ENCODE peak calls at places on chromosomes 5 and 9, in five cellular contexts. E, X, G, C and Z are unnamed samples.

GRCh38 chr9:73200694-73201432 is 49.2 kb downstream of the ANXA1 start:
- DNase-seq in E (peak; percentile 41), X (peak; percentile 63), G (no peak), C (peak; percentile 44), Z (no peak)

GRCh38 chr9:20227166-20227874 is 395.0 kb downstream of the MLLT3 start:
- DNase-seq in E (no peak), X (peak; percentile 53), G (no peak), C (no peak), Z (no peak)

GRCh38 chr5:140574165-140574564 is 9.5 kb downstream of the SLC35A4 start:
- DNase-seq in E (no peak), X (peak; percentile 51), G (no peak), C (peak; percentile 53), Z (no peak)

GRCh38 chr5:119411935-119412623 is 40.2 kb upstream of the HSD17B4 start:
- DNase-seq in E (peak; percentile 79), X (peak; percentile 90), G (no peak), C (peak; percentile 78), Z (no peak)

GRCh38 chr5:153476767-153477166 is 13.7 kb upstream of the GRIA1 start:
- DNase-seq in E (no peak), X (peak; percentile 88), G (peak; percentile 62), C (peak; percentile 5), Z (peak; percentile 54)

GRCh38 chr9:136225748-136226679 is 19.6 kb downstream of the QSOX2 start:
- DNase-seq in E (peak; percentile 90), X (peak; percentile 64), G (no peak), C (peak; percentile 74), Z (no peak)

GRCh38 chr5:97026721-97027120 is 90.8 kb downstream of the LNPEP start:
- DNase-seq in E (no peak), X (no peak), G (no peak), C (no peak), Z (peak; percentile 28)

GRCh38 chr5:9466677-9467076 is 79.2 kb downstream of the SEMA5A start:
- DNase-seq in E (no peak), X (no peak), G (no peak), C (no peak), Z (no peak)

GRCh38 chr5:102211165-102211564 is 84.9 kb downstream of the SLCO4C1 start:
- DNase-seq in E (no peak), X (no peak), G (no peak), C (no peak), Z (no peak)

GRCh38 chr9:109453210-109453842 is 44.8 kb downstream of the PTPN3 start:
- DNase-seq in E (no peak), X (peak; percentile 88), G (no peak), C (peak; percentile 71), Z (peak; percentile 12)

GRCh38 chr5:172638209-172638768 is 2.8 kb upstream of the NEURL1B start:
- DNase-seq in E (peak; percentile 7), X (no peak), G (no peak), C (no peak), Z (no peak)

GRCh38 chr5:40353442-40353841 is 326.3 kb upstream of the PTGER4 start:
- DNase-seq in E (no peak), X (no peak), G (no peak), C (no peak), Z (no peak)

GRCh38 chr5:87020099-87020934 is 247.4 kb upstream of the RASA1 start:
- DNase-seq in E (peak; percentile 73), X (peak; percentile 43), G (no peak), C (no peak), Z (no peak)

GRCh38 chr5:98839469-98840383 is 66.3 kb downstream of the RGMB start:
- DNase-seq in E (peak; percentile 9), X (peak; percentile 53), G (no peak), C (peak; percentile 26), Z (no peak)

GRCh38 chr5:161686149-161686548 is 628 bp downstream of the GABRA6 start:
- DNase-seq in E (no peak), X (no peak), G (no peak), C (no peak), Z (no peak)

GRCh38 chr5:151740958-151741373 is 17.5 kb downstream of the ATOX1 start:
- DNase-seq in E (no peak), X (peak; percentile 79), G (peak; percentile 43), C (no peak), Z (no peak)

GRCh38 chr9:34370970-34371880 is 5.5 kb downstream of the MYORG start:
- DNase-seq in E (no peak), X (peak; percentile 12), G (no peak), C (no peak), Z (no peak)

GRCh38 chr5:77425998-77426659 is 66.0 kb downstream of the WDR41 start:
- DNase-seq in E (no peak), X (no peak), G (no peak), C (peak; percentile 37), Z (no peak)

GRCh38 chr9:127225747-127226646 is 38.6 kb upstream of the GARNL3 start:
- DNase-seq in E (no peak), X (peak; percentile 23), G (no peak), C (no peak), Z (no peak)

GRCh38 chr9:93587651-93588347 is 11.4 kb downstream of the PHF2 start:
- DNase-seq in E (no peak), X (no peak), G (no peak), C (no peak), Z (no peak)

GRCh38 chr9:4762889-4763521 is 22.0 kb upstream of the AK3 start:
- DNase-seq in E (no peak), X (peak; percentile 60), G (no peak), C (no peak), Z (no peak)

GRCh38 chr9:87570000-87570834 is 72.5 kb downstream of the DAPK1 start:
- DNase-seq in E (no peak), X (no peak), G (no peak), C (peak; percentile 64), Z (no peak)

GRCh38 chr9:137454145-137454505 is 5.0 kb downstream of the NSMF start:
- DNase-seq in E (peak; percentile 73), X (peak; percentile 37), G (no peak), C (no peak), Z (no peak)

DNA sequence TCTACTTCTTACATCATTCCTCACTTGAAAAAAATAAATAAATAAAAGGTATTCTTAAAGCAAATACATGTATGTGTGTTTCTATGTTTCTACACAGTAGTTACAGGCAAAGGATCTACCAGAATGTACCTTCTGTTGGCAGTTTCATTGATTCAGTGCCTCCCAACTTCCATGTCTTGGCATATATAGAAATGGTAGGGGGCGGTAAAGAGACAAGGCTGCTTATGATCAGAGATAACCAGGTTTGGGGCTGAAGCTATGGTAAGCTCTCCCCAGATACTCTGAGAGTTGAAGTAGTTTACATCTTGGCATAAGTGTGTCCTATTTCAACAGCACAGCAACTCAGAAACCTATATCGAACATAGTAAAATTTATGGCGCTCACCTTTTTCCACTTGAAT is 1075.4 kb upstream of the C9orf72 start:
- DNase-seq in E (no peak), X (no peak), G (no peak), C (peak; percentile 25), Z (no peak)
- TF ChIP-seq CTCF in E (peak; percentile 52), X (no peak), G (peak; percentile 15), C (no peak), Z (no peak)

GRCh38 chr5:95858661-95859326 is 36.3 kb upstream of the GLRX start:
- DNase-seq in E (peak; percentile 83), X (peak; percentile 99), G (peak; percentile 91), C (peak; percentile 94), Z (peak; percentile 97)

GRCh38 chr5:95857185-95857945 is 34.8 kb upstream of the GLRX start:
- DNase-seq in E (no peak), X (peak; percentile 98), G (no peak), C (no peak), Z (no peak)

GRCh38 chr5:95858023-95858461 is 35.5 kb upstream of the GLRX start:
- DNase-seq in E (no peak), X (peak; percentile 75), G (no peak), C (no peak), Z (peak; percentile 79)

GRCh38 chr5:95861221-95861857 is 38.8 kb upstream of the GLRX start:
- DNase-seq in E (peak; percentile 20), X (peak; percentile 100), G (peak; percentile 79), C (peak; percentile 90), Z (peak; percentile 99)

DNA sequence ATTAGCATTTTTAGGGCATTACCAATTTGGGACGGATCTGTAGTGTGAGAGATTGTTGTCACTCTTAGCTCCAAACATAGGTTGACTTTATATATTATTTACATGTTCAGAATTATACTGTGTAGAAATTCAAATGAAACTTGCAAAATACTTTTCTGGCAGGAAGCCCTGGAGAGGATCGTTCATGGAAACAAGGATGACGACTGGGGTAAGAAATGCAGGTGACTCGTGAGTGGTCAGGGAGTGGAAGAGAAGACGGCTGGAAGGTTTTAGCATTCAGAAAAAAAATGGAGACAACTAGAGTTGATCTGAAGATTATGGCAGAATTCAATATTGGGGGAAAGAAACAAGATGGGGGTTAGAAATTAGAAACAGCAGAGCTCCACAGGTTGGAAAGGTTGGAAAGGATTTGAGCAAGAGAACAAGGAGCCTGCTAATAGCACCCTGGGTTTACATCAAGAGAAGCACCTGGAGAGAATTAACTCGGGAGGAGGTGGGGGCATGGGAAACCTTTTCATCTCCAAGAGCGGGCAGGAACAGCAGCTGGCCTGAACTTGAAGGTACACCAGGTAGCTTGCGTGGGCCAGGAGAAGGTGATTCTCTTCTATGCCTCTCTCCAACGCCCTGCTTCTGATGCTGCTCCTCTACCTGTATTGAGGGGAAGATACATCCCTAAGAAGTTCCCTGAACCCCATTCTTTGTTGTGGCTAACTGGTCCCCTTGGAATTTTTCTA is 37.0 kb upstream of the GLRX start:
- DNase-seq in E (no peak), X (no peak), G (no peak), C (peak; percentile 67), Z (no peak)
- H3K4me3 ChIP-seq in E (no peak overlapping the region), X (no peak overlapping the region), G (no peak overlapping the region), C (peak overlapping the region; percentile 16), Z (peak overlapping the region; percentile 57)

GRCh38 chr5:23820764-23821471 is 313.5 kb downstream of the PRDM9 start:
- DNase-seq in E (peak; percentile 1), X (peak; percentile 35), G (peak; percentile 32), C (peak; percentile 58), Z (no peak)
- TF ChIP-seq CTCF in E (peak; percentile 66), X (peak; percentile 33), G (peak; percentile 72), C (peak; percentile 39), Z (peak; percentile 16)

GRCh38 chr9:89436326-89436725 is 61.6 kb downstream of the SEMA4D start:
- DNase-seq in E (no peak), X (no peak), G (no peak), C (no peak), Z (no peak)

GRCh38 chr9:89434636-89435314 is 63.1 kb downstream of the SEMA4D start:
- DNase-seq in E (no peak), X (no peak), G (no peak), C (no peak), Z (no peak)

GRCh38 chr9:89433826-89434225 is 64.1 kb downstream of the SEMA4D start:
- DNase-seq in E (no peak), X (no peak), G (no peak), C (no peak), Z (peak; percentile 12)

GRCh38 chr9:89436963-89437625 is 60.8 kb downstream of the SEMA4D start:
- DNase-seq in E (peak; percentile 74), X (no peak), G (no peak), C (no peak), Z (no peak)

DNA sequence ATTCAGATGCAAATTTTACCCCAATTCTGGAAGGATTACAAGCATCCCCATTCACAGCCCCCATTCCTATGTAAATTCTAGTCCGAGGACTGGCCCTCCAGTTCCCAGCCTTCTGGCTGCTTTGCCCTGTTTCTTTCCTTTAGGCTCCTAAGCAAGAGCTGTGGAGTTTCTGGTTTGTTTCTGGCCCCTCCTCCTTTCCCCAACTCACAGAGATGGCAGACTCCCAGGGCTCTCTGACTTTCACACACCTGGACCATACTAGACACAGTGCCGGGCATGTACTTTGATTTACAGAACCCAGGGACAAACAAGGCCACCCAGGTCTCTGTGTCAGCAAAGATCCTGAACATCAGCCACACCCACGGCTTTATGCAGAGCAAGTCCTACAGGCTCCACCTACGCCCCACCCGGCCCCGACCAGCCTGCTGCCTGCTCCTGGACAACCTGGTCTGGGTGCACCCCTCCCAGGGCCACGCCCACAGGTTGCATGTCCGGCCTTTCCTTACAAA is 62.5 kb downstream of the SEMA4D start:
- DNase-seq in E (peak; percentile 54), X (no peak), G (no peak), C (peak; percentile 13), Z (no peak)
- H3K4me3 ChIP-seq in E (no peak overlapping the region), X (no peak overlapping the region), G (no peak overlapping the region), C (no peak overlapping the region), Z (no peak overlapping the region)